ENCODE peak calls at places on chromosomes 1 and 21, in four cellular contexts. One of them, this sample, is unnamed.

GRCh38 chr21:31630062-31630711 is 29.3 kb upstream of the SOD1 start:
- DNase-seq in epithelial cell of esophagus: peak
- DNase-seq in B cell: no peak
- DNase-seq in mesothelial cell of epicardium: no peak
- DNase-seq in this sample: peak

GRCh38 chr1:186828612-186829542 is at the start of gene PLA2G4A:
- DNase-seq in mesothelial cell of epicardium: no peak
- DNase-seq in epithelial cell of esophagus: peak
- DNase-seq in B cell: no peak
- DNase-seq in this sample: no peak

GRCh38 chr1:7218210-7218832 is 433.1 kb downstream of the CAMTA1 start:
- DNase-seq in mesothelial cell of epicardium: no peak
- DNase-seq in B cell: no peak
- DNase-seq in epithelial cell of esophagus: peak
- DNase-seq in this sample: no peak

GRCh38 chr1:156806512-156807440 is 9.9 kb downstream of the SH2D2A start:
- DNase-seq in epithelial cell of esophagus: no peak
- DNase-seq in B cell: no peak
- DNase-seq in mesothelial cell of epicardium: no peak
- DNase-seq in this sample: no peak

GRCh38 chr1:107004421-107004820 is 52.1 kb upstream of the PRMT6 start:
- DNase-seq in epithelial cell of esophagus: peak
- DNase-seq in B cell: no peak
- DNase-seq in mesothelial cell of epicardium: no peak
- DNase-seq in this sample: no peak

GRCh38 chr1:168628807-168629206 is 52.4 kb downstream of the XCL1 start:
- DNase-seq in mesothelial cell of epicardium: no peak
- DNase-seq in B cell: no peak
- DNase-seq in epithelial cell of esophagus: peak
- DNase-seq in this sample: no peak

GRCh38 chr1:182910143-182910542 is 42.8 kb downstream of the SHCBP1L start:
- DNase-seq in mesothelial cell of epicardium: no peak
- DNase-seq in epithelial cell of esophagus: no peak
- DNase-seq in B cell: no peak
- DNase-seq in this sample: no peak

GRCh38 chr21:27021046-27021445 is 54.2 kb upstream of the ADAMTS5 start:
- DNase-seq in mesothelial cell of epicardium: no peak
- DNase-seq in B cell: no peak
- DNase-seq in epithelial cell of esophagus: no peak
- DNase-seq in this sample: no peak

GRCh38 chr1:215376544-215377264 is 190.4 kb upstream of the KCTD3 start:
- DNase-seq in epithelial cell of esophagus: no peak
- DNase-seq in mesothelial cell of epicardium: no peak
- DNase-seq in B cell: no peak
- DNase-seq in this sample: no peak

GRCh38 chr1:173134800-173135199 is 72.3 kb downstream of the TNFSF4 start:
- DNase-seq in mesothelial cell of epicardium: no peak
- DNase-seq in epithelial cell of esophagus: peak
- DNase-seq in B cell: no peak
- DNase-seq in this sample: no peak

GRCh38 chr1:217315346-217315745 is 315.5 kb downstream of the GPATCH2 start:
- DNase-seq in mesothelial cell of epicardium: no peak
- DNase-seq in B cell: no peak
- DNase-seq in epithelial cell of esophagus: peak
- DNase-seq in this sample: no peak

GRCh38 chr1:218409946-218410510 is 64.9 kb downstream of the TGFB2 start:
- DNase-seq in B cell: no peak
- DNase-seq in mesothelial cell of epicardium: no peak
- DNase-seq in epithelial cell of esophagus: peak
- DNase-seq in this sample: no peak

GRCh38 chr1:192903142-192903541 is 94.3 kb downstream of the RGS2 start:
- DNase-seq in B cell: no peak
- DNase-seq in epithelial cell of esophagus: no peak
- DNase-seq in mesothelial cell of epicardium: no peak
- DNase-seq in this sample: no peak

GRCh38 chr1:84830136-84830535 is 62.9 kb downstream of the LPAR3 start:
- DNase-seq in mesothelial cell of epicardium: no peak
- DNase-seq in epithelial cell of esophagus: no peak
- DNase-seq in B cell: no peak
- DNase-seq in this sample: no peak

GRCh38 chr1:153730468-153730988 is 2.7 kb downstream of the INTS3 start:
- DNase-seq in B cell: no peak
- DNase-seq in epithelial cell of esophagus: no peak
- DNase-seq in mesothelial cell of epicardium: no peak
- DNase-seq in this sample: no peak

GRCh38 chr1:228760962-228761361 is 25.7 kb downstream of the RHOU start:
- DNase-seq in epithelial cell of esophagus: no peak
- DNase-seq in B cell: no peak
- DNase-seq in mesothelial cell of epicardium: no peak
- DNase-seq in this sample: no peak

GRCh38 chr1:115465802-115466363 is 127.8 kb upstream of the NGF start:
- DNase-seq in epithelial cell of esophagus: no peak
- DNase-seq in mesothelial cell of epicardium: no peak
- DNase-seq in B cell: no peak
- DNase-seq in this sample: no peak

GRCh38 chr1:199132006-199132405 is 493.2 kb downstream of the PTPRC start:
- DNase-seq in B cell: no peak
- DNase-seq in mesothelial cell of epicardium: no peak
- DNase-seq in epithelial cell of esophagus: no peak
- DNase-seq in this sample: no peak

GRCh38 chr1:200228081-200228480 is 181.8 kb downstream of the ZNF281 start:
- DNase-seq in mesothelial cell of epicardium: no peak
- DNase-seq in B cell: no peak
- DNase-seq in epithelial cell of esophagus: no peak
- DNase-seq in this sample: no peak

GRCh38 chr1:15224903-15225485 is 22.0 kb upstream of the FHAD1 start:
- DNase-seq in B cell: no peak
- DNase-seq in epithelial cell of esophagus: no peak
- DNase-seq in mesothelial cell of epicardium: no peak
- DNase-seq in this sample: no peak

GRCh38 chr21:38443110-38443509 is 55.2 kb downstream of the ERG start:
- DNase-seq in B cell: no peak
- DNase-seq in epithelial cell of esophagus: no peak
- DNase-seq in mesothelial cell of epicardium: no peak
- DNase-seq in this sample: no peak

GRCh38 chr1:112722601-112723510 is 7.7 kb upstream of the PPM1J start:
- DNase-seq in epithelial cell of esophagus: no peak
- DNase-seq in mesothelial cell of epicardium: no peak
- DNase-seq in B cell: no peak
- DNase-seq in this sample: no peak

GRCh38 chr1:86748622-86749373 is 44.4 kb downstream of the SH3GLB1 start:
- DNase-seq in B cell: no peak
- DNase-seq in epithelial cell of esophagus: no peak
- DNase-seq in mesothelial cell of epicardium: no peak
- DNase-seq in this sample: no peak

GRCh38 chr1:96863449-96863848 is 141.9 kb downstream of the PTBP2 start:
- DNase-seq in epithelial cell of esophagus: no peak
- DNase-seq in B cell: no peak
- DNase-seq in mesothelial cell of epicardium: no peak
- DNase-seq in this sample: no peak

GRCh38 chr21:45535341-45536081 is 6.7 kb downstream of the SLC19A1 start:
- DNase-seq in B cell: no peak
- DNase-seq in epithelial cell of esophagus: no peak
- DNase-seq in mesothelial cell of epicardium: peak
- DNase-seq in this sample: no peak

GRCh38 chr1:58440696-58441095 is 105.8 kb downstream of the OMA1 start:
- DNase-seq in mesothelial cell of epicardium: no peak
- DNase-seq in epithelial cell of esophagus: no peak
- DNase-seq in B cell: no peak
- DNase-seq in this sample: no peak

GRCh38 chr1:41102208-41102607 is 80.7 kb upstream of the SLFNL1 start:
- DNase-seq in epithelial cell of esophagus: peak
- DNase-seq in B cell: no peak
- DNase-seq in mesothelial cell of epicardium: no peak
- DNase-seq in this sample: peak

GRCh38 chr1:247077234-247077633 is 1.4 kb downstream of the ZNF670 start:
- DNase-seq in epithelial cell of esophagus: no peak
- DNase-seq in mesothelial cell of epicardium: no peak
- DNase-seq in B cell: no peak
- DNase-seq in this sample: no peak

GRCh38 chr1:228528612-228529011 is 41.4 kb downstream of the RNF187 start:
- DNase-seq in mesothelial cell of epicardium: no peak
- DNase-seq in epithelial cell of esophagus: no peak
- DNase-seq in B cell: no peak
- DNase-seq in this sample: no peak

GRCh38 chr1:111570781-111571181 is 48.8 kb upstream of the RAP1A start:
- DNase-seq in B cell: no peak
- DNase-seq in mesothelial cell of epicardium: no peak
- DNase-seq in epithelial cell of esophagus: peak
- DNase-seq in this sample: no peak

GRCh38 chr1:107782192-107782845 is 182.7 kb downstream of the VAV3 start:
- DNase-seq in B cell: no peak
- DNase-seq in epithelial cell of esophagus: peak
- DNase-seq in mesothelial cell of epicardium: no peak
- DNase-seq in this sample: no peak

GRCh38 chr1:168319691-168320090 is 39.0 kb downstream of the TBX19 start:
- DNase-seq in mesothelial cell of epicardium: no peak
- DNase-seq in B cell: no peak
- DNase-seq in epithelial cell of esophagus: no peak
- DNase-seq in this sample: no peak

GRCh38 chr1:28139033-28139712 is 37.3 kb downstream of the PTAFR start:
- DNase-seq in mesothelial cell of epicardium: no peak
- DNase-seq in epithelial cell of esophagus: peak
- DNase-seq in B cell: no peak
- DNase-seq in this sample: no peak

GRCh38 chr1:50968884-50969610 is 998 bp upstream of the CDKN2C start:
- DNase-seq in mesothelial cell of epicardium: no peak
- DNase-seq in B cell: peak
- DNase-seq in epithelial cell of esophagus: peak
- DNase-seq in this sample: no peak

GRCh38 chr1:236280438-236281285 is 1.1 kb downstream of the ERO1B start:
- DNase-seq in B cell: peak
- DNase-seq in epithelial cell of esophagus: no peak
- DNase-seq in mesothelial cell of epicardium: no peak
- DNase-seq in this sample: no peak

GRCh38 chr1:59569198-59569597 is 245.6 kb upstream of the HOOK1 start:
- DNase-seq in mesothelial cell of epicardium: no peak
- DNase-seq in B cell: no peak
- DNase-seq in epithelial cell of esophagus: no peak
- DNase-seq in this sample: no peak

GRCh38 chr21:41620982-41621381 is 113.0 kb upstream of the TMPRSS2 start:
- DNase-seq in mesothelial cell of epicardium: no peak
- DNase-seq in B cell: no peak
- DNase-seq in epithelial cell of esophagus: peak
- DNase-seq in this sample: no peak

GRCh38 chr1:172460177-172460576 is 16.3 kb upstream of the PIGC start:
- DNase-seq in B cell: no peak
- DNase-seq in mesothelial cell of epicardium: no peak
- DNase-seq in epithelial cell of esophagus: peak
- DNase-seq in this sample: no peak

GRCh38 chr1:29121516-29121937 is 2.2 kb downstream of the TMEM200B start:
- DNase-seq in mesothelial cell of epicardium: peak
- DNase-seq in B cell: peak
- DNase-seq in epithelial cell of esophagus: no peak
- DNase-seq in this sample: no peak

GRCh38 chr1:244953865-244954264 is 89.5 kb upstream of the HNRNPU start:
- DNase-seq in mesothelial cell of epicardium: no peak
- DNase-seq in B cell: no peak
- DNase-seq in epithelial cell of esophagus: no peak
- DNase-seq in this sample: no peak

DNA sequence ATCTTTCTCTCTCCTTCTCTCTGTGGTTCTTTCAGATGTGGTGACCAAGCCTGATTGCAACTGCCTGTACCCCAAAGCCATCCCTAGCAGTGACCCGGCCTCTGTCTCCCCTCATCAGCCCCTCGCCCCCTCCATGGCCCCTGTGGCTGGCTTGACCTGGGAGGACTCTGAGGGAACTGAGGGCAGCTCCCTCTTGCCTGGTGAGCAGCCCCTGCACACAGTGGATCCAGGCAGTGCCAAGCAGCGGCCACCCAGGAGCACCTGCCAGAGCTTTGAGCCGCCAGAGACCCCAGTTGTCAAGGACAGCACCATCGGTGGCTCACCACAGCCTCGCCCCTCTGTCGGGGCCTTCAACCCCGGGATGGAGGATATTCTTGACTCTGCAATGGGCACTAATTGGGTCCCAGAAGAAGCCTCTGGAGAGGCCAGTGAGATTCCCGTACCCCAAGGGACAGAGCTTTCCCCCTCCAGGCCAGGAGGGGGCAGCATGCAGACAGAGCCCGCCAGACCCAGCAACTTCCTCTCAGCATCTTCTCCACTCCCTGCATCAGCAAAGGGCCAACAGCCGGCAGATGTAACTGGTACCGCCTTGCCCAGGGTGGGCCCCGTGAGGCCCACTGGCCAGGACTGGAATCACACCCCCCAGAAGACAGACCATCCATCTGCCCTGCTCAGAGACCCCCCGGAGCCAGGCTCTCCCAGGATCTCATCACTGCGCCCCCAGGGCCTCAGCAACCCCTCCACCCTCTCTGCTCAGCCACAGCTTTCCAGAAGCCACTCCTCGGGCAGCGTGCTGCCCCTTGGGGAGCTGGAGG is 12.7 kb downstream of the CSF1 start:
- DNase-seq in B cell: no peak
- DNase-seq in epithelial cell of esophagus: no peak
- DNase-seq in mesothelial cell of epicardium: no peak
- DNase-seq in this sample: no peak
- TF ChIP-seq CTCF in B cell: no peak
- TF ChIP-seq CTCF in epithelial cell of esophagus: peak
- TF ChIP-seq CTCF in mesothelial cell of epicardium: peak
- TF ChIP-seq CTCF in this sample: no peak

GRCh38 chr1:80982831-80983230 is 817.9 kb upstream of the ADGRL2 start:
- DNase-seq in B cell: no peak
- DNase-seq in epithelial cell of esophagus: no peak
- DNase-seq in mesothelial cell of epicardium: no peak
- DNase-seq in this sample: no peak
- TF ChIP-seq CTCF in B cell: no peak
- TF ChIP-seq CTCF in epithelial cell of esophagus: no peak
- TF ChIP-seq CTCF in mesothelial cell of epicardium: no peak
- TF ChIP-seq CTCF in this sample: no peak

GRCh38 chr1:158527190-158527815 is 26.9 kb downstream of the OR6Y1 start:
- DNase-seq in B cell: no peak
- DNase-seq in mesothelial cell of epicardium: no peak
- DNase-seq in epithelial cell of esophagus: peak
- DNase-seq in this sample: no peak
- TF ChIP-seq CTCF in B cell: peak
- TF ChIP-seq CTCF in mesothelial cell of epicardium: no peak
- TF ChIP-seq CTCF in epithelial cell of esophagus: peak
- TF ChIP-seq CTCF in this sample: no peak

GRCh38 chr21:14306143-14306907 is 76.6 kb downstream of the HSPA13 start:
- DNase-seq in mesothelial cell of epicardium: no peak
- DNase-seq in epithelial cell of esophagus: peak
- DNase-seq in B cell: no peak
- DNase-seq in this sample: no peak
- TF ChIP-seq CTCF in mesothelial cell of epicardium: no peak
- TF ChIP-seq CTCF in epithelial cell of esophagus: peak
- TF ChIP-seq CTCF in B cell: peak
- TF ChIP-seq CTCF in this sample: no peak

GRCh38 chr1:220879509-220880366 is 495 bp downstream of the HLX start:
- DNase-seq in epithelial cell of esophagus: peak
- DNase-seq in B cell: peak
- DNase-seq in mesothelial cell of epicardium: no peak
- DNase-seq in this sample: no peak
- TF ChIP-seq CTCF in epithelial cell of esophagus: no peak
- TF ChIP-seq CTCF in B cell: no peak
- TF ChIP-seq CTCF in mesothelial cell of epicardium: no peak
- TF ChIP-seq CTCF in this sample: no peak